ENCODE peak calls at places on chromosome 5, in ten cellular contexts. U, M, A, X, H, P, C, B, J and V are unnamed samples. For H3K27me3, the result is how much of the 10 kb centered on the place peaks cover.

GRCh38 chr5:36878421-36879088 is 2.0 kb downstream of the NIPBL start:
- DNase-seq in A (peak), J (no peak), U (no peak), M (no peak), H (peak), X (peak), B (no peak), C (peak), P (peak), V (peak)

GRCh38 chr5:132266031-132266835 is 8.7 kb downstream of the PDLIM4 start:
- DNase-seq in M (no peak), P (no peak), H (no peak), U (no peak), A (peak), X (no peak), B (no peak), J (no peak), C (peak), V (no peak)

GRCh38 chr5:113663879-113664278 is 150.4 kb downstream of the YTHDC2 start:
- DNase-seq in M (peak), X (peak), J (peak), H (peak), U (no peak), C (peak), P (peak), B (peak), A (peak), V (no peak)

GRCh38 chr5:156383510-156383909 is 56.5 kb downstream of the SGCD start:
- DNase-seq in P (no peak), M (peak), J (no peak), A (no peak), U (no peak), H (no peak), B (no peak), C (no peak), X (no peak), V (no peak)

GRCh38 chr5:13921573-13921972 is 22.9 kb downstream of the DNAH5 start:
- DNase-seq in H (no peak), M (peak), J (peak), P (no peak), B (no peak), U (no peak), X (no peak), C (no peak), A (no peak), V (no peak)

GRCh38 chr5:172065431-172066065 is 59.1 kb upstream of the FBXW11 start:
- DNase-seq in C (no peak), A (no peak), M (no peak), H (no peak), J (no peak), U (no peak), B (no peak), P (no peak), X (peak), V (no peak)

GRCh38 chr5:172832383-172833315 is 1.4 kb upstream of the ERGIC1 start:
- DNase-seq in C (no peak), B (no peak), H (no peak), U (peak), P (no peak), J (no peak), M (no peak), A (no peak), X (no peak), V (no peak)

GRCh38 chr5:143241892-143242291 is 161.6 kb downstream of the NR3C1 start:
- DNase-seq in B (no peak), J (no peak), A (peak), C (no peak), P (no peak), H (no peak), U (no peak), X (no peak), M (peak), V (no peak)

GRCh38 chr5:124114911-124115310 is 602.9 kb downstream of the CSNK1G3 start:
- DNase-seq in B (no peak), U (no peak), J (no peak), X (no peak), A (no peak), M (no peak), H (no peak), C (no peak), P (no peak), V (no peak)

GRCh38 chr5:72194846-72195245 is 87.6 kb downstream of the MAP1B start:
- DNase-seq in H (no peak), M (no peak), J (no peak), X (no peak), A (no peak), B (no peak), C (no peak), U (no peak), P (no peak), V (no peak)

GRCh38 chr5:146671561-146671960 is 155.6 kb upstream of the GPR151 start:
- DNase-seq in H (no peak), X (no peak), C (no peak), P (no peak), J (no peak), A (no peak), M (no peak), B (no peak), U (no peak), V (no peak)

GRCh38 chr5:76831108-76831447 is 12.2 kb downstream of the F2RL1 start:
- DNase-seq in M (peak), X (no peak), U (no peak), J (peak), C (no peak), B (no peak), H (no peak), A (peak), P (no peak), V (no peak)

GRCh38 chr5:172624996-172625939 is 15.8 kb upstream of the NEURL1B start:
- DNase-seq in P (no peak), U (peak), H (no peak), M (no peak), J (no peak), X (no peak), B (peak), A (no peak), C (no peak), V (no peak)

GRCh38 chr5:68007446-68007845 is 208.1 kb upstream of the PIK3R1 start:
- DNase-seq in C (no peak), X (no peak), M (no peak), U (peak), A (no peak), H (no peak), B (no peak), P (no peak), J (peak), V (peak)

GRCh38 chr5:168468836-168469235 is 17.4 kb upstream of the RARS1 start:
- DNase-seq in X (no peak), H (no peak), M (no peak), A (no peak), U (no peak), B (no peak), C (no peak), J (peak), P (no peak), V (no peak)

GRCh38 chr5:40428129-40428528 is 251.6 kb upstream of the PTGER4 start:
- DNase-seq in B (peak), P (no peak), M (peak), U (no peak), J (peak), H (no peak), C (no peak), A (peak), X (no peak), V (no peak)

GRCh38 chr5:34656001-34656699 is at the start of gene RAI14:
- DNase-seq in A (peak), J (peak), B (peak), U (peak), C (peak), H (peak), M (peak), X (peak), P (peak), V (peak)

GRCh38 chr5:116675628-116675910 is 100.9 kb upstream of the SEMA6A start:
- DNase-seq in A (no peak), X (no peak), U (no peak), J (no peak), C (no peak), M (no peak), B (no peak), P (no peak), H (no peak), V (no peak)

GRCh38 chr5:179288101-179288808 is 57.0 kb downstream of the ADAMTS2 start:
- DNase-seq in M (no peak), P (no peak), B (no peak), J (no peak), X (no peak), A (no peak), C (no peak), H (no peak), U (peak), V (peak)

GRCh38 chr5:120960510-120960909 is 496.4 kb downstream of the PRR16 start:
- DNase-seq in B (no peak), X (no peak), P (no peak), H (no peak), U (no peak), M (no peak), C (no peak), J (no peak), A (no peak), V (no peak)

GRCh38 chr5:43416988-43417394 is 4.8 kb upstream of the CCL28 start:
- DNase-seq in U (no peak), J (no peak), H (no peak), C (no peak), X (no peak), M (no peak), A (no peak), P (no peak), B (no peak), V (no peak)

GRCh38 chr5:80662108-80662507 is 7.3 kb upstream of the DHFR start:
- DNase-seq in J (no peak), H (no peak), A (peak), X (no peak), B (no peak), C (no peak), M (peak), U (no peak), P (no peak), V (no peak)

GRCh38 chr5:76855961-76856360 is 6.1 kb downstream of the S100Z start:
- DNase-seq in X (no peak), P (no peak), J (no peak), M (no peak), B (no peak), H (no peak), C (no peak), U (no peak), A (no peak), V (no peak)

GRCh38 chr5:177309351-177310191 is 2.1 kb downstream of the MXD3 start:
- DNase-seq in A (peak), J (peak), P (peak), H (peak), U (peak), C (peak), B (peak), X (peak), M (peak), V (peak)

GRCh38 chr5:134567651-134568338 is 42.3 kb downstream of the JADE2 start:
- DNase-seq in J (no peak), M (no peak), B (no peak), H (no peak), A (no peak), U (peak), P (no peak), X (peak), C (no peak), V (peak)

GRCh38 chr5:76479973-76480667 is 77.0 kb downstream of the IQGAP2 start:
- DNase-seq in A (no peak), M (no peak), X (no peak), J (no peak), P (no peak), C (peak), U (no peak), B (no peak), H (no peak), V (no peak)

GRCh38 chr5:136891175-136891574 is 525.8 kb upstream of the TRPC7 start:
- DNase-seq in A (no peak), C (no peak), H (no peak), B (no peak), U (no peak), P (no peak), M (no peak), X (no peak), J (no peak), V (no peak)
- H3K27me3 ChIP-seq in A (under half), C (under half), H (under half), B (under half), U (under half), P (under half), M (under half), X (under half), J (under half), V (under half)

GRCh38 chr5:118561235-118561634 is 427.1 kb downstream of the DTWD2 start:
- DNase-seq in M (no peak), J (no peak), A (no peak), H (no peak), P (no peak), X (no peak), U (no peak), C (no peak), B (no peak), V (no peak)

GRCh38 chr5:118561971-118562370 is 426.4 kb downstream of the DTWD2 start:
- DNase-seq in U (no peak), P (no peak), M (no peak), A (no peak), H (peak), C (no peak), X (no peak), J (no peak), B (no peak), V (no peak)

GRCh38 chr5:118557103-118557805 is 431.1 kb downstream of the DTWD2 start:
- DNase-seq in C (no peak), B (no peak), A (no peak), P (no peak), U (no peak), J (no peak), M (no peak), H (no peak), X (no peak), V (no peak)

GRCh38 chr5:118554991-118555390 is 433.4 kb downstream of the DTWD2 start:
- DNase-seq in A (no peak), C (no peak), H (no peak), M (peak), P (no peak), U (no peak), J (no peak), B (no peak), X (no peak), V (no peak)

DNA sequence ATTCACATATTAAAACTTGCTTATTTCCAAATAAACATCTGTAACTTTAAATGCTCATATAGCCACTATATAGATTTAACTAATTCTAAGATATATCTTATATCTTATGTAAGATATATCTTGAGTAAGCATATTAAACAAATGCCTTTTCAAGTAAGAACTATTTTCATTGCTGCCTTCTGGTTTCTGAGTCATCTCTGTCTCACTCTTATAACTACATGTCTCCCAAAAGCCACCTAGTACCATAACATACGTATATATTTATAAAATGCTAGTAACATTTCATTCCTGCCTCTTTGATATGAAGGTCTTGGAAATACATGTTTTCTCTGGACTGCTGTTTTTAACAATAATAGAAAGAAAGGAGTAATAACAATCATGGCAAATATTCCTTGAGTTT is 429.5 kb downstream of the DTWD2 start:
- DNase-seq in B (no peak), H (no peak), C (no peak), U (no peak), P (no peak), M (peak), J (no peak), A (no peak), X (no peak), V (no peak)
- H3K27me3 ChIP-seq in B (under half), H (under half), C (under half), U (under half), P (under half), M (under half), J (under half), A (under half), X (under half), V (under half)

GRCh38 chr5:63957617-63958016 is 4.6 kb downstream of the HTR1A start:
- DNase-seq in U (no peak), X (no peak), C (no peak), J (no peak), M (no peak), P (no peak), B (no peak), H (no peak), A (no peak), V (no peak)
- H3K27me3 ChIP-seq in U (under half), X (under half), C (under half), J (under half), M (half or more), P (under half), B (under half), H (half or more), A (under half), V (under half)

GRCh38 chr5:3278643-3279042 is 317.0 kb upstream of the IRX1 start:
- DNase-seq in M (no peak), U (no peak), A (no peak), B (no peak), H (no peak), X (no peak), P (no peak), J (no peak), C (no peak), V (no peak)

GRCh38 chr5:3277590-3278196 is 317.9 kb upstream of the IRX1 start:
- DNase-seq in B (no peak), P (no peak), M (no peak), H (no peak), U (no peak), A (no peak), X (no peak), C (no peak), J (no peak), V (no peak)

GRCh38 chr5:3282841-3283240 is 312.8 kb upstream of the IRX1 start:
- DNase-seq in B (no peak), M (no peak), P (no peak), H (no peak), J (no peak), C (no peak), X (no peak), A (no peak), U (no peak), V (no peak)

GRCh38 chr5:3284506-3284905 is 311.1 kb upstream of the IRX1 start:
- DNase-seq in P (no peak), B (no peak), X (no peak), J (no peak), U (no peak), C (no peak), A (no peak), H (no peak), M (no peak), V (no peak)

DNA sequence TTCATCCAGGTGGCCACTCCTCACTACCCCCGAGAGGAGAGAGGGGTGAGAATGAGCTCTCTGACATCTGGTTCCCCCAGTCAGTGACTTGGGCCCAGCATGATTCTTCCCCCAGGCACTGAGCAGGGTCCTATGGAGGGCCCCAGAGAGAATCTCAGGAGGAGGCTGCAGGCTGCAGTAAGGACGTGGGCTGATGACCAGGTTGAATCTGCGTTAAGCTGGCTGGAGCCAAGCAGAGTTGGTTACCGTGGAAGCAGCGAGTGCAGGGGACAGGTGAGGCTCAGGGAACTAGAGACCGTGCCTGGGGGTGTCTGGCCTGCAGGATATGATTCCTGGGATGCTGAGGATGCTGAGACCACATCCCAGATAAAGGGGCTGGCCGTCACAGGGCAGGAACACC is 314.3 kb upstream of the IRX1 start:
- DNase-seq in A (no peak), B (no peak), M (no peak), U (no peak), C (no peak), P (no peak), X (no peak), H (no peak), J (no peak), V (no peak)
- H3K27me3 ChIP-seq in A (under half), B (under half), M (under half), U (under half), C (under half), P (half or more), X (under half), H (under half), J (under half), V (under half)

GRCh38 chr5:148829248-148829594 is 2.8 kb downstream of the ADRB2 start:
- DNase-seq in X (no peak), P (no peak), M (no peak), J (no peak), H (no peak), B (no peak), C (no peak), A (no peak), U (no peak), V (no peak)
- H3K27me3 ChIP-seq in X (under half), P (half or more), M (under half), J (under half), H (under half), B (under half), C (under half), A (under half), U (under half), V (under half)

GRCh38 chr5:141121563-141121962 is at the start of gene PCDHB4:
- DNase-seq in U (no peak), C (no peak), H (no peak), X (peak), A (no peak), M (no peak), B (peak), J (no peak), P (no peak), V (peak)
- H3K27me3 ChIP-seq in U (under half), C (under half), H (under half), X (under half), A (under half), M (under half), B (under half), J (under half), P (under half), V (under half)

GRCh38 chr5:159123189-159123588 is 23.5 kb upstream of the EBF1 start:
- DNase-seq in M (no peak), C (no peak), P (no peak), J (no peak), A (no peak), B (no peak), X (no peak), U (no peak), H (no peak), V (no peak)
- H3K27me3 ChIP-seq in M (under half), C (under half), P (under half), J (under half), A (under half), B (under half), X (under half), U (under half), H (under half), V (under half)

DNA sequence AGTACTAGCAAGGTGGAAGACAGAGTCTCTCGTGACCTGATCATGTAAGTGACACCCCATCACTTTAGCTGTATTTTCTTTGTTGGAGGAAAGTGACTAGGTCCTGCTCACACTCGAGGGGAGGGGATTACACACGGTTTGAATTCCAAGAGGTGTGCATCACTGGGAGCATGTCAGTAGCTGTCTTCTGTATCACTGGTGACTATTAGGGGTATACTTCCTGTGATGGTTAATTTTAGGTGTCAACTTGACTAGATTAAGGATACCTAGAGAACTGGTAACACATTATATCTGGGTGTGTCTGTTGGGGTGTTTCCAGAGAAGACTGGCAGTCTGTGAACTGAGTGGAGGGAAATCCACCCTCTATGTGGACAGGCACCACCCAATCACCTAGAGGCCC is 22.5 kb downstream of the FOXD1 start:
- DNase-seq in B (no peak), U (no peak), P (no peak), C (no peak), M (peak), J (no peak), A (no peak), H (no peak), X (no peak), V (no peak)
- H3K27me3 ChIP-seq in B (half or more), U (half or more), P (under half), C (under half), M (under half), J (under half), A (under half), H (half or more), X (under half), V (under half)

DNA sequence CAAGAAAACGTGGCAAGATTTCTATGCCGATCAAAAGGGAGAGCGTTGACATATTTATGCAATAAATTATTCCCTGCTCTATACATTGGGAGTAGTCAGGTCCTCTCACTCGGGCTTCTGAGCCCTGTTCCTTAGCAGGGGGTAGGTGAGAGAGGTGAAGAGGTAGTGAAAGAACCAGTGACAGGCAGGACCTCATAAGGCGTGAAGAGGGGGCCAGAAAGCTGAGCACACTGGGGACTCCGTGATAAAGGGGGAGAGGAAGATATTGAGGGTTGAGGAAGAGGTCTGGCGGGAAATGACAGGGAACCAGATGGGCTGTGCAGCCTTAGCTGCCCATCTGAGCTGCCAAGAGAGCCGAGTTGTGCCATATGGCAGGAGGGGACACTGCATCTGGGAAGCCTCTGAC is 722 bp upstream of the CDC20B start:
- DNase-seq in B (no peak), C (no peak), M (no peak), J (no peak), X (no peak), P (peak), A (no peak), U (no peak), H (no peak), V (no peak)
- H3K27me3 ChIP-seq in B (half or more), C (under half), M (half or more), J (under half), X (under half), P (under half), A (under half), U (half or more), H (half or more), V (under half)